ENCODE peak calls at places on chromosomes 1 and 21, in seven cellular contexts. One of them, this sample, is unnamed.

GRCh38 chr1:116375884-116376733 is 3.1 kb downstream of the ATP1A1 start:
- DNase-seq in left ventricle myocardium inferior: peak; percentile 78
- DNase-seq in endothelial cell of umbilical vein: peak; percentile 85
- DNase-seq in psoas muscle: peak; percentile 94
- DNase-seq in CD8-positive, alpha-beta memory T cell: peak; percentile 39
- DNase-seq in cardiac muscle cell: peak; percentile 69
- DNase-seq in ovary: peak; percentile 75
- DNase-seq in this sample: peak; percentile 78

GRCh38 chr1:2956571-2956970 is 64.7 kb upstream of the ACTRT2 start:
- DNase-seq in left ventricle myocardium inferior: no peak
- DNase-seq in endothelial cell of umbilical vein: no peak
- DNase-seq in psoas muscle: no peak
- DNase-seq in CD8-positive, alpha-beta memory T cell: no peak
- DNase-seq in cardiac muscle cell: no peak
- DNase-seq in ovary: no peak
- DNase-seq in this sample: no peak

GRCh38 chr1:220786057-220786336 is 716 bp upstream of the MTARC1 start:
- DNase-seq in left ventricle myocardium inferior: peak; percentile 34
- DNase-seq in endothelial cell of umbilical vein: peak; percentile 11
- DNase-seq in psoas muscle: peak; percentile 73
- DNase-seq in CD8-positive, alpha-beta memory T cell: no peak
- DNase-seq in cardiac muscle cell: no peak
- DNase-seq in ovary: no peak
- DNase-seq in this sample: no peak

GRCh38 chr1:154880651-154881050 is 10.6 kb upstream of the KCNN3 start:
- DNase-seq in left ventricle myocardium inferior: no peak
- DNase-seq in endothelial cell of umbilical vein: no peak
- DNase-seq in psoas muscle: no peak
- DNase-seq in CD8-positive, alpha-beta memory T cell: no peak
- DNase-seq in cardiac muscle cell: no peak
- DNase-seq in ovary: no peak
- DNase-seq in this sample: peak; percentile 22

GRCh38 chr1:153933420-153933819 is 10.6 kb upstream of the GATAD2B start:
- DNase-seq in left ventricle myocardium inferior: no peak
- DNase-seq in endothelial cell of umbilical vein: no peak
- DNase-seq in psoas muscle: no peak
- DNase-seq in CD8-positive, alpha-beta memory T cell: no peak
- DNase-seq in cardiac muscle cell: no peak
- DNase-seq in ovary: no peak
- DNase-seq in this sample: no peak

GRCh38 chr1:209774592-209774991 is 9.8 kb downstream of the C1orf74 start:
- DNase-seq in left ventricle myocardium inferior: no peak
- DNase-seq in endothelial cell of umbilical vein: no peak
- DNase-seq in psoas muscle: no peak
- DNase-seq in CD8-positive, alpha-beta memory T cell: no peak
- DNase-seq in cardiac muscle cell: no peak
- DNase-seq in ovary: no peak
- DNase-seq in this sample: no peak

GRCh38 chr1:181142096-181143043 is 53.9 kb downstream of the IER5 start:
- DNase-seq in left ventricle myocardium inferior: peak; percentile 87
- DNase-seq in endothelial cell of umbilical vein: peak; percentile 85
- DNase-seq in psoas muscle: peak; percentile 95
- DNase-seq in CD8-positive, alpha-beta memory T cell: peak; percentile 80
- DNase-seq in cardiac muscle cell: peak; percentile 95
- DNase-seq in ovary: peak; percentile 90
- DNase-seq in this sample: peak; percentile 97

GRCh38 chr1:63928197-63929105 is 154.6 kb downstream of the ROR1 start:
- DNase-seq in left ventricle myocardium inferior: peak; percentile 41
- DNase-seq in endothelial cell of umbilical vein: no peak
- DNase-seq in psoas muscle: peak; percentile 71
- DNase-seq in CD8-positive, alpha-beta memory T cell: no peak
- DNase-seq in cardiac muscle cell: peak; percentile 45
- DNase-seq in ovary: no peak
- DNase-seq in this sample: no peak

GRCh38 chr1:206734499-206735142 is 36.0 kb upstream of the IL19 start:
- DNase-seq in left ventricle myocardium inferior: no peak
- DNase-seq in endothelial cell of umbilical vein: peak; percentile 26
- DNase-seq in psoas muscle: peak; percentile 71
- DNase-seq in CD8-positive, alpha-beta memory T cell: peak; percentile 78
- DNase-seq in cardiac muscle cell: peak; percentile 44
- DNase-seq in ovary: peak; percentile 54
- DNase-seq in this sample: peak; percentile 93

GRCh38 chr1:145962157-145963102 is 1.9 kb downstream of the ANKRD34A start:
- DNase-seq in left ventricle myocardium inferior: peak; percentile 46
- DNase-seq in endothelial cell of umbilical vein: no peak
- DNase-seq in psoas muscle: peak; percentile 80
- DNase-seq in CD8-positive, alpha-beta memory T cell: peak; percentile 34
- DNase-seq in cardiac muscle cell: no peak
- DNase-seq in ovary: peak; percentile 73
- DNase-seq in this sample: peak; percentile 63

GRCh38 chr1:145708063-145708462 is 895 bp upstream of the PDZK1 start:
- DNase-seq in left ventricle myocardium inferior: no peak
- DNase-seq in endothelial cell of umbilical vein: no peak
- DNase-seq in psoas muscle: no peak
- DNase-seq in CD8-positive, alpha-beta memory T cell: no peak
- DNase-seq in cardiac muscle cell: no peak
- DNase-seq in ovary: no peak
- DNase-seq in this sample: peak; percentile 75

GRCh38 chr1:207828485-207829158 is 76.8 kb downstream of the CD46 start:
- DNase-seq in left ventricle myocardium inferior: peak; percentile 78
- DNase-seq in endothelial cell of umbilical vein: peak; percentile 96
- DNase-seq in psoas muscle: peak; percentile 89
- DNase-seq in CD8-positive, alpha-beta memory T cell: peak; percentile 55
- DNase-seq in cardiac muscle cell: peak; percentile 68
- DNase-seq in ovary: peak; percentile 76
- DNase-seq in this sample: peak; percentile 93

GRCh38 chr1:226709942-226710341 is 29.1 kb downstream of the ITPKB start:
- DNase-seq in left ventricle myocardium inferior: no peak
- DNase-seq in endothelial cell of umbilical vein: no peak
- DNase-seq in psoas muscle: no peak
- DNase-seq in CD8-positive, alpha-beta memory T cell: peak; percentile 50
- DNase-seq in cardiac muscle cell: no peak
- DNase-seq in ovary: no peak
- DNase-seq in this sample: no peak

GRCh38 chr1:99808391-99809115 is 41.6 kb upstream of the AGL start:
- DNase-seq in left ventricle myocardium inferior: no peak
- DNase-seq in endothelial cell of umbilical vein: peak; percentile 87
- DNase-seq in psoas muscle: no peak
- DNase-seq in CD8-positive, alpha-beta memory T cell: peak; percentile 54
- DNase-seq in cardiac muscle cell: peak; percentile 90
- DNase-seq in ovary: peak; percentile 28
- DNase-seq in this sample: peak; percentile 63

GRCh38 chr1:55572878-55573734 is 357.9 kb upstream of the USP24 start:
- DNase-seq in left ventricle myocardium inferior: no peak
- DNase-seq in endothelial cell of umbilical vein: no peak
- DNase-seq in psoas muscle: peak; percentile 84
- DNase-seq in CD8-positive, alpha-beta memory T cell: no peak
- DNase-seq in cardiac muscle cell: no peak
- DNase-seq in ovary: no peak
- DNase-seq in this sample: no peak

GRCh38 chr1:200512191-200512590 is 102.4 kb upstream of the ZNF281 start:
- DNase-seq in left ventricle myocardium inferior: no peak
- DNase-seq in endothelial cell of umbilical vein: peak; percentile 13
- DNase-seq in psoas muscle: no peak
- DNase-seq in CD8-positive, alpha-beta memory T cell: no peak
- DNase-seq in cardiac muscle cell: no peak
- DNase-seq in ovary: no peak
- DNase-seq in this sample: no peak

GRCh38 chr21:35046880-35047229 is 2.2 kb downstream of the RUNX1 start:
- DNase-seq in left ventricle myocardium inferior: no peak
- DNase-seq in endothelial cell of umbilical vein: no peak
- DNase-seq in psoas muscle: peak; percentile 55
- DNase-seq in CD8-positive, alpha-beta memory T cell: no peak
- DNase-seq in cardiac muscle cell: no peak
- DNase-seq in ovary: no peak
- DNase-seq in this sample: peak; percentile 47

GRCh38 chr1:156574039-156574633 is 1.8 kb upstream of the IQGAP3 start:
- DNase-seq in left ventricle myocardium inferior: no peak
- DNase-seq in endothelial cell of umbilical vein: no peak
- DNase-seq in psoas muscle: no peak
- DNase-seq in CD8-positive, alpha-beta memory T cell: no peak
- DNase-seq in cardiac muscle cell: no peak
- DNase-seq in ovary: no peak
- DNase-seq in this sample: no peak

GRCh38 chr1:156581661-156582387 is 2.3 kb downstream of the TTC24 start:
- DNase-seq in left ventricle myocardium inferior: no peak
- DNase-seq in endothelial cell of umbilical vein: no peak
- DNase-seq in psoas muscle: no peak
- DNase-seq in CD8-positive, alpha-beta memory T cell: peak; percentile 70
- DNase-seq in cardiac muscle cell: no peak
- DNase-seq in ovary: no peak
- DNase-seq in this sample: no peak

GRCh38 chr1:156578006-156578405 is 1.5 kb upstream of the TTC24 start:
- DNase-seq in left ventricle myocardium inferior: no peak
- DNase-seq in endothelial cell of umbilical vein: no peak
- DNase-seq in psoas muscle: no peak
- DNase-seq in CD8-positive, alpha-beta memory T cell: no peak
- DNase-seq in cardiac muscle cell: no peak
- DNase-seq in ovary: no peak
- DNase-seq in this sample: no peak

GRCh38 chr1:156579472-156579871 is at the start of gene TTC24:
- DNase-seq in left ventricle myocardium inferior: no peak
- DNase-seq in endothelial cell of umbilical vein: no peak
- DNase-seq in psoas muscle: no peak
- DNase-seq in CD8-positive, alpha-beta memory T cell: no peak
- DNase-seq in cardiac muscle cell: no peak
- DNase-seq in ovary: no peak
- DNase-seq in this sample: no peak

GRCh38 chr1:156577512-156577911 is 2.0 kb upstream of the TTC24 start:
- DNase-seq in left ventricle myocardium inferior: no peak
- DNase-seq in endothelial cell of umbilical vein: no peak
- DNase-seq in psoas muscle: no peak
- DNase-seq in CD8-positive, alpha-beta memory T cell: no peak
- DNase-seq in cardiac muscle cell: no peak
- DNase-seq in ovary: no peak
- DNase-seq in this sample: no peak
- H3K4me1 ChIP-seq in left ventricle myocardium inferior: no peaks in the 10 kb centered on the region
- H3K4me1 ChIP-seq in endothelial cell of umbilical vein: no peaks in the 10 kb centered on the region
- H3K4me1 ChIP-seq in psoas muscle: no peaks in the 10 kb centered on the region
- H3K4me1 ChIP-seq in CD8-positive, alpha-beta memory T cell: peaks cover 13% of the 10 kb centered on the region
- H3K4me1 ChIP-seq in cardiac muscle cell: peaks cover 8% of the 10 kb centered on the region
- H3K4me1 ChIP-seq in ovary: no peaks in the 10 kb centered on the region
- H3K4me1 ChIP-seq in this sample: no peaks in the 10 kb centered on the region

GRCh38 chr1:91499904-91500755 is 521 bp upstream of the CDC7 start:
- DNase-seq in left ventricle myocardium inferior: no peak
- DNase-seq in endothelial cell of umbilical vein: no peak
- DNase-seq in psoas muscle: no peak
- DNase-seq in CD8-positive, alpha-beta memory T cell: no peak
- DNase-seq in cardiac muscle cell: no peak
- DNase-seq in ovary: no peak
- DNase-seq in this sample: peak; percentile 57
- H3K4me3 ChIP-seq in left ventricle myocardium inferior: peak overlapping the region; percentile 76
- H3K4me3 ChIP-seq in endothelial cell of umbilical vein: peak overlapping the region; percentile 60
- H3K4me3 ChIP-seq in psoas muscle: peak overlapping the region; percentile 73
- H3K4me3 ChIP-seq in CD8-positive, alpha-beta memory T cell: peak overlapping the region; percentile 91
- H3K4me3 ChIP-seq in cardiac muscle cell: peak overlapping the region; percentile 45
- H3K4me3 ChIP-seq in ovary: peak overlapping the region; percentile 56
- H3K4me3 ChIP-seq in this sample: peak overlapping the region; percentile 94

DNA sequence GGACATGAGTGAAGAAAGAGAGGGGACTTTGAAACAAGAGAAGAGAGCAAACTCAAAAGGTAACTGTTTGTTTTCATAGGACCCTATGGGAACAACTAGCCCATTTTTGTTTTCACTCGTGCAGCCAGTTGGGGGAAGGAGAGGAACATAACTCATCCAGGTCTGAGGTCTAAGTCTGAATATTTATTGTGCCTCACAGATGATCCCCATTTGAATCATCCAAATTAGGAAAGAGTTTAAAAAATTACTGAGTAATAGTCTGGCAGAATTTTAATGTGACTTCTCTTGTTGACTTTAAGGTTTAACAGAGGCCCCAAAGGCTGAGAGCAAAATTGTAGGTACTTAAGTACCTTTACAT is 10.4 kb upstream of the TSPAN2 start:
- DNase-seq in left ventricle myocardium inferior: no peak
- DNase-seq in endothelial cell of umbilical vein: no peak
- DNase-seq in psoas muscle: no peak
- DNase-seq in CD8-positive, alpha-beta memory T cell: no peak
- DNase-seq in cardiac muscle cell: no peak
- DNase-seq in ovary: no peak
- DNase-seq in this sample: no peak
- H3K27ac ChIP-seq in left ventricle myocardium inferior: peak overlapping the region; percentile 33
- H3K27ac ChIP-seq in endothelial cell of umbilical vein: no peak overlapping the region
- H3K27ac ChIP-seq in psoas muscle: peak overlapping the region; percentile 38
- H3K27ac ChIP-seq in CD8-positive, alpha-beta memory T cell: peak overlapping the region; percentile 99
- H3K27ac ChIP-seq in cardiac muscle cell: no peak overlapping the region
- H3K27ac ChIP-seq in ovary: no peak overlapping the region
- H3K27ac ChIP-seq in this sample: no peak overlapping the region

DNA sequence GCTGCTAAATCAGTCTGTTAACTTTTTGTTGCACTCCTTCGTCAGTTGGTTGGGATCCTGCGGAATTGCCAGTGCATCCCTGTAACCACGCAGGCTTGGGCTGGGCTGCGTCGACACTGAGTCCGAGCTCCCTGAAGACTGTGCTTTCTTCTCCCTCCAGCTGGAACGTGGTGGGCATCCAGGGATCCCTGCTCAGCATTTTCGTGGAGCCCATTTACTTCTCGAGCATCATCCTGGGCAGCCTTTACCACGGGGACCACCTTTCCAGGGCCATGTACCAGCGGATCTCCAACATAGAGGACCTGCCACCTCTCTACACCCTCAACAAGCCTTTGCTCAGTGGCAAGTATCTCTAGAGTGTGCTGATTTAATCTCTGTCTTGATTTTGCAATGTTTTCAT is 83.3 kb downstream of the POFUT2 start:
- DNase-seq in left ventricle myocardium inferior: no peak
- DNase-seq in endothelial cell of umbilical vein: no peak
- DNase-seq in psoas muscle: no peak
- DNase-seq in CD8-positive, alpha-beta memory T cell: no peak
- DNase-seq in cardiac muscle cell: no peak
- DNase-seq in ovary: no peak
- DNase-seq in this sample: no peak
- H3K4me1 ChIP-seq in left ventricle myocardium inferior: no peaks in the 10 kb centered on the region
- H3K4me1 ChIP-seq in endothelial cell of umbilical vein: peaks cover 3% of the 10 kb centered on the region
- H3K4me1 ChIP-seq in psoas muscle: no peaks in the 10 kb centered on the region
- H3K4me1 ChIP-seq in CD8-positive, alpha-beta memory T cell: no peaks in the 10 kb centered on the region
- H3K4me1 ChIP-seq in cardiac muscle cell: no peaks in the 10 kb centered on the region
- H3K4me1 ChIP-seq in ovary: no peaks in the 10 kb centered on the region
- H3K4me1 ChIP-seq in this sample: peaks cover 4% of the 10 kb centered on the region

This sample was measured in endodermal cell.